ENCODE peak calls at places on chromosomes 1 and 21, in five cellular contexts. L is transverse colon, K is K562, U is esophagus muscularis mucosa, Y is tibial nerve. S is an unnamed sample.
A peak's percentile ranks its signal among the peaks of the same experiment; 100 is the strongest.

GRCh38 chr21:43926196-43926595 is 61.2 kb downstream of the AGPAT3 start:
- DNase-seq in L (no peak), U (no peak), Y (no peak), K (no peak), S (no peak)

GRCh38 chr1:183515002-183515689 is 42.8 kb downstream of the SMG7 start:
- DNase-seq in K (no peak), Y (no peak), L (no peak), U (no peak), S (no peak)

GRCh38 chr1:66731462-66731861 is 20.8 kb upstream of the DYNLT5 start:
- DNase-seq in Y (no peak), L (no peak), U (no peak), K (no peak), S (no peak)

GRCh38 chr1:157147906-157148717 is 9.9 kb upstream of the ETV3 start:
- DNase-seq in Y (no peak), U (no peak), K (no peak), L (no peak), S (no peak)

GRCh38 chr1:210233495-210234253 is 1.1 kb downstream of the SERTAD4 start:
- DNase-seq in L (peak; percentile 54), Y (no peak), K (peak; percentile 30), U (peak; percentile 91), S (peak; percentile 59)

GRCh38 chr1:19866758-19867157 is 15.4 kb upstream of the OTUD3 start:
- DNase-seq in Y (no peak), U (no peak), L (no peak), K (no peak), S (no peak)

GRCh38 chr1:22139066-22139594 is 3.8 kb downstream of the WNT4 start:
- DNase-seq in L (no peak), Y (no peak), U (no peak), K (no peak), S (no peak)

GRCh38 chr1:6110326-6110725 is 64.6 kb downstream of the KCNAB2 start:
- DNase-seq in K (no peak), Y (no peak), L (no peak), U (no peak), S (no peak)

GRCh38 chr21:20971296-20971921 is 26.8 kb upstream of the NCAM2 start:
- DNase-seq in Y (peak; percentile 56), K (peak; percentile 59), L (peak; percentile 23), U (no peak), S (no peak)

GRCh38 chr21:14955936-14956520 is 108.8 kb downstream of the NRIP1 start:
- DNase-seq in U (no peak), L (no peak), Y (no peak), K (no peak), S (no peak)

GRCh38 chr1:71695820-71696219 is 586.5 kb downstream of the NEGR1 start:
- DNase-seq in Y (no peak), U (no peak), L (no peak), K (no peak), S (no peak)

GRCh38 chr21:36858320-36858957 is 108.0 kb downstream of the HLCS start:
- DNase-seq in Y (no peak), K (no peak), U (no peak), L (no peak), S (no peak)

GRCh38 chr21:14562959-14563358 is 16.8 kb upstream of the SAMSN1 start:
- DNase-seq in K (no peak), Y (no peak), U (no peak), L (no peak), S (no peak)

GRCh38 chr1:64834734-64835133 is 89.9 kb downstream of the RAVER2 start:
- DNase-seq in U (no peak), Y (no peak), K (no peak), L (no peak), S (no peak)

GRCh38 chr1:22791736-22792325 is 81.2 kb downstream of the EPHB2 start:
- DNase-seq in U (no peak), Y (no peak), L (no peak), K (no peak), S (no peak)

GRCh38 chr1:78254517-78254916 is 208.8 kb downstream of the GIPC2 start:
- DNase-seq in K (no peak), Y (no peak), L (no peak), U (no peak), S (no peak)

GRCh38 chr1:7842517-7842916 is 10.3 kb downstream of the UTS2 start:
- DNase-seq in L (peak; percentile 24), K (no peak), U (peak; percentile 70), Y (no peak), S (no peak)

GRCh38 chr1:19775317-19775716 is 24.4 kb downstream of the TMCO4 start:
- DNase-seq in U (no peak), Y (no peak), K (no peak), L (no peak), S (no peak)

GRCh38 chr1:6523566-6523965 is 30.7 kb downstream of the NOL9 start:
- DNase-seq in K (peak; percentile 75), Y (no peak), L (no peak), U (no peak), S (no peak)

GRCh38 chr1:34407140-34407539 is 230.4 kb downstream of the C1orf94 start:
- DNase-seq in U (peak; percentile 77), L (no peak), Y (no peak), K (no peak), S (peak; percentile 34)

GRCh38 chr1:54926955-54927354 is 40.0 kb upstream of the DHCR24 start:
- DNase-seq in Y (no peak), K (no peak), L (no peak), U (no peak), S (no peak)

GRCh38 chr1:237012789-237013383 is 8.6 kb upstream of the MT1HL1 start:
- DNase-seq in L (peak; percentile 63), U (no peak), Y (no peak), K (peak; percentile 86), S (peak; percentile 80)

DNA sequence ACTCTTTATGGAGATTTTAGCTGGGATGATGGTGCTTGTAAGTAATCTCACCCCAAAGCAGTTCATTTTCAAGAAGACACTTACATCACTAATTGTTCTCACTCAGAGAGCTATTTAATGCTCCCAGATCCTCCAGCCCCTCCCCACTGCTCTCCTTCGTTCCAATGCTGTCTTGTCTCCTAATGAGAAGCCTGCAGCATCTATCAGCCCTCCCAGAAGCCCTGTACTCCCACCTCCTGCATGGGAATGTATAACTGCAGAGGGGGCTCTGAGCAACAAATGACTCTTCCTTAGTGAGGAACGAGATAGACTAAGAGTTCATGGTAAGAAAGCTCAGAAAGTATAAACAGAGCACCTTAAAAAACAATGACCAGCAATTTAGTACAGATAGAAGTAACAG is 377.4 kb upstream of the RUNX1 start:
- DNase-seq in K (no peak), Y (no peak), U (no peak), L (no peak), S (no peak)
- TF ChIP-seq EP300 in K (no peak), Y (no peak), U (no peak), L (no peak), S (no peak)

GRCh38 chr1:153610334-153611023 is 2.5 kb downstream of the S100A16 start:
- DNase-seq in Y (no peak), U (no peak), K (no peak), L (no peak), S (no peak)

GRCh38 chr1:153607381-153607780 is 5.6 kb downstream of the S100A16 start:
- DNase-seq in Y (no peak), U (no peak), K (no peak), L (no peak), S (no peak)

GRCh38 chr1:153608089-153608672 is 4.8 kb downstream of the S100A16 start:
- DNase-seq in L (no peak), K (no peak), Y (no peak), U (no peak), S (no peak)

GRCh38 chr1:153609585-153609907 is 3.4 kb downstream of the S100A16 start:
- DNase-seq in U (no peak), L (no peak), K (no peak), Y (no peak), S (no peak)

GRCh38 chr1:153608742-153609584 is 4.0 kb downstream of the S100A16 start:
- DNase-seq in L (peak; percentile 88), K (peak; percentile 90), Y (peak; percentile 72), U (no peak), S (peak; percentile 67)
- TF ChIP-seq EP300 in L (no peak), K (peak; percentile 37), Y (peak; percentile 65), U (no peak), S (no peak)

GRCh38 chr1:156123356-156124196 is 9.1 kb downstream of the LMNA start:
- DNase-seq in L (peak; percentile 95), Y (peak; percentile 97), U (peak; percentile 99), K (peak; percentile 98), S (peak; percentile 95)

GRCh38 chr1:156124557-156125483 is 10.3 kb downstream of the LMNA start:
- DNase-seq in Y (no peak), K (peak; percentile 68), L (peak; percentile 81), U (no peak), S (no peak)

GRCh38 chr1:156121441-156121840 is 6.9 kb downstream of the LMNA start:
- DNase-seq in U (no peak), K (no peak), Y (no peak), L (no peak), S (no peak)

GRCh38 chr1:156122086-156122485 is 7.6 kb downstream of the LMNA start:
- DNase-seq in U (no peak), Y (no peak), L (no peak), K (no peak), S (no peak)

GRCh38 chr1:156122519-156123355 is 8.2 kb downstream of the LMNA start:
- DNase-seq in K (peak; percentile 84), L (peak; percentile 79), Y (no peak), U (no peak), S (peak; percentile 84)
- TF ChIP-seq EP300 in K (peak; percentile 4), L (no peak), Y (no peak), U (no peak), S (no peak)

GRCh38 chr1:24551910-24552571 is 3.8 kb upstream of the NCMAP start:
- DNase-seq in Y (no peak), L (no peak), U (no peak), K (no peak), S (no peak)
- TF ChIP-seq EP300 in Y (no peak), L (no peak), U (no peak), K (no peak), S (no peak)